ENCODE peak calls at places on chromosomes 12 and 14, in five cellular contexts. W, V, Q, H and C are unnamed samples.

GRCh38 chr12:93167841-93168492 is 209.8 kb upstream of the NUDT4 start:
- DNase-seq in W (no peak), V (peak; percentile 43), Q (peak; percentile 51), H (no peak), C (peak; percentile 77)

GRCh38 chr14:93538411-93538810 is 107.7 kb downstream of the UNC79 start:
- DNase-seq in W (no peak), V (peak; percentile 20), Q (peak; percentile 6), H (no peak), C (no peak)

GRCh38 chr12:27695556-27696292 is 523 bp upstream of the REP15 start:
- DNase-seq in W (no peak), V (peak; percentile 45), Q (no peak), H (no peak), C (no peak)

GRCh38 chr12:3722368-3722767 is 30.5 kb downstream of the CRACR2A start:
- DNase-seq in W (no peak), V (no peak), Q (no peak), H (no peak), C (no peak)

GRCh38 chr12:67925077-67925476 is 64.2 kb upstream of the IFNG-AS1 start:
- DNase-seq in W (no peak), V (peak; percentile 32), Q (peak; percentile 65), H (no peak), C (no peak)

GRCh38 chr12:26713885-26714383 is 119.1 kb downstream of the ITPR2 start:
- DNase-seq in W (no peak), V (no peak), Q (no peak), H (no peak), C (no peak)

GRCh38 chr14:74085047-74085637 is 386 bp downstream of the LIN52 start:
- DNase-seq in W (no peak), V (peak; percentile 21), Q (peak; percentile 62), H (no peak), C (peak; percentile 12)

GRCh38 chr14:95155044-95155443 is 2.3 kb downstream of the DICER1 start:
- DNase-seq in W (no peak), V (no peak), Q (no peak), H (no peak), C (no peak)

GRCh38 chr14:30966415-30967363 is 58.8 kb upstream of the AP4S1 start:
- DNase-seq in W (no peak), V (peak; percentile 98), Q (peak; percentile 65), H (no peak), C (no peak)

GRCh38 chr14:54085841-54086240 is 129.2 kb upstream of the BMP4 start:
- DNase-seq in W (no peak), V (no peak), Q (peak; percentile 68), H (no peak), C (no peak)

GRCh38 chr12:95976416-95976832 is 19.7 kb downstream of the HAL start:
- DNase-seq in W (no peak), V (peak; percentile 46), Q (peak; percentile 36), H (no peak), C (no peak)

GRCh38 chr12:80979251-80979650 is 41.5 kb upstream of the LIN7A start:
- DNase-seq in W (no peak), V (no peak), Q (no peak), H (no peak), C (peak; percentile 41)

GRCh38 chr14:52025310-52025709 is 36.0 kb downstream of the RTRAF start:
- DNase-seq in W (no peak), V (peak; percentile 79), Q (peak; percentile 98), H (no peak), C (no peak)

GRCh38 chr12:89024580-89024979 is 327.7 kb downstream of the DUSP6 start:
- DNase-seq in W (no peak), V (no peak), Q (no peak), H (no peak), C (no peak)

GRCh38 chr12:57553343-57554202 is 3.7 kb downstream of the KIF5A start:
- DNase-seq in W (no peak), V (no peak), Q (no peak), H (no peak), C (no peak)

GRCh38 chr14:105605501-105606304 is 79.3 kb downstream of the TMEM121 start:
- DNase-seq in W (no peak), V (no peak), Q (no peak), H (peak; percentile 55), C (no peak)

GRCh38 chr12:102917026-102917787 is at the start of gene PAH:
- DNase-seq in W (peak; percentile 6), V (no peak), Q (no peak), H (no peak), C (no peak)

GRCh38 chr12:52061470-52062166 is 8.2 kb upstream of the ATG101 start:
- DNase-seq in W (no peak), V (no peak), Q (no peak), H (no peak), C (no peak)

GRCh38 chr12:39224971-39225370 is 217.9 kb downstream of the KIF21A start:
- DNase-seq in W (no peak), V (no peak), Q (peak; percentile 19), H (no peak), C (no peak)

GRCh38 chr12:130044991-130045621 is 117.2 kb upstream of the FZD10 start:
- DNase-seq in W (no peak), V (no peak), Q (no peak), H (no peak), C (no peak)

GRCh38 chr14:21257395-21258193 is 11.6 kb downstream of the HNRNPC start:
- DNase-seq in W (no peak), V (no peak), Q (no peak), H (no peak), C (no peak)

GRCh38 chr12:107775093-107775721 is 703 bp downstream of the ASCL4 start:
- DNase-seq in W (no peak), V (no peak), Q (no peak), H (no peak), C (no peak)
- H3K27me3 ChIP-seq in W (peaks cover 20% of the 10 kb centered on the region), V (peaks cover 83% of the 10 kb centered on the region), Q (peaks cover 16% of the 10 kb centered on the region), H (no peaks in the 10 kb centered on the region), C (peaks cover 42% of the 10 kb centered on the region)

GRCh38 chr12:107847430-107847829 is 72.9 kb downstream of the ASCL4 start:
- DNase-seq in W (no peak), V (no peak), Q (peak; percentile 6), H (no peak), C (no peak)

GRCh38 chr12:107845226-107845979 is 70.9 kb downstream of the ASCL4 start:
- DNase-seq in W (no peak), V (no peak), Q (no peak), H (no peak), C (no peak)

GRCh38 chr12:107845980-107846659 is 71.6 kb downstream of the ASCL4 start:
- DNase-seq in W (no peak), V (no peak), Q (no peak), H (no peak), C (no peak)

GRCh38 chr12:107843351-107844311 is 69.1 kb downstream of the ASCL4 start:
- DNase-seq in W (no peak), V (no peak), Q (peak; percentile 12), H (no peak), C (no peak)

GRCh38 chr12:107844312-107844921 is 69.9 kb downstream of the ASCL4 start:
- DNase-seq in W (no peak), V (no peak), Q (peak; percentile 7), H (no peak), C (no peak)
- H3K27me3 ChIP-seq in W (peaks cover 8% of the 10 kb centered on the region), V (peaks cover 65% of the 10 kb centered on the region), Q (peaks cover 27% of the 10 kb centered on the region), H (peaks cover 8% of the 10 kb centered on the region), C (peaks cover 47% of the 10 kb centered on the region)

GRCh38 chr14:69571449-69571878 is 3.2 kb downstream of the CCDC177 start:
- DNase-seq in W (no peak), V (no peak), Q (no peak), H (no peak), C (no peak)

GRCh38 chr14:69569859-69570258 is 4.8 kb downstream of the CCDC177 start:
- DNase-seq in W (no peak), V (no peak), Q (no peak), H (no peak), C (no peak)

GRCh38 chr14:69570836-69571330 is 3.8 kb downstream of the CCDC177 start:
- DNase-seq in W (no peak), V (no peak), Q (no peak), H (no peak), C (no peak)

GRCh38 chr14:69571879-69572633 is 2.6 kb downstream of the CCDC177 start:
- DNase-seq in W (no peak), V (peak; percentile 33), Q (peak; percentile 9), H (no peak), C (peak; percentile 9)

DNA sequence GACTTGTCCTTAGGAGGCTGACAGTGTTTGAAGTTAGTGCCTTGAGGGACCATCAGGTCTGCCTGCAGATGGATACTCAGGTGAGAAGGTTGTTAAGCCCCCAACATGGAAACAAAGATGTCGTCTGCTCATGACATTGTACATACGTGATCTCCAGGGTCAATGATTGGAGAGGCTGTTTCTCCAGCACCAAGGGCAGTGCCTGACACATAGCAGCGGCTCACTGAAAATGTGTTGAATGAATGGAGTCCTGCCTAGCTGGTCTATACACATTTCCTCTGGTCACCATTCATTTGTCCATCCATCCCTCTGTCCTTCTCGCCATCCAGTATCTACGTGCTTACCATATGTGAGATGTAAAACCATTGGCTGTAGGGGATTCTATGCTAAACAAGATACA is 7.1 kb downstream of the CCDC177 start:
- DNase-seq in W (no peak), V (no peak), Q (no peak), H (no peak), C (no peak)
- H3K27me3 ChIP-seq in W (peaks cover 1% of the 10 kb centered on the region), V (peaks cover 79% of the 10 kb centered on the region), Q (peaks cover 34% of the 10 kb centered on the region), H (peaks cover 11% of the 10 kb centered on the region), C (peaks cover 59% of the 10 kb centered on the region)

DNA sequence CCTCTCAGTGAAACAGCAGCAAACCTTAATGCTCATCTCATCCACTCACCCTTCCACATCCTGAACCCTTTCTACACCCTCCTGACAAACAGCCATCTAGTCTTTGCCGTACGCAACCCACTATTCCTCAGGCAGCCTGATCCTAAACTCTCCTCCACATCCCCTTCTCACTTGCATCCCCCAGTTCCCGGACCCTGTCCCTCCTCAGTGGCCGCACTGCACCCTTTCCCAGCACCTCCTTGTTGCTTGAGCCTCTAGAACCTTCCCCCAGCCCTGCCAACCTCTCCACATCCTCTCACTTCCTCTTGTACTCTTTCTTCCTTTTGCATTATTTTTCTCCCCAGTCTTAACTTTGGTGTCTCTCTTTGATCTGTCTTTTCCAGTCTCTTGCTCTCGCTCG is 42.9 kb downstream of the IQSEC3 start:
- DNase-seq in W (no peak), V (no peak), Q (no peak), H (no peak), C (no peak)
- H3K27me3 ChIP-seq in W (no peaks in the 10 kb centered on the region), V (no peaks in the 10 kb centered on the region), Q (peaks cover 11% of the 10 kb centered on the region), H (no peaks in the 10 kb centered on the region), C (no peaks in the 10 kb centered on the region)

DNA sequence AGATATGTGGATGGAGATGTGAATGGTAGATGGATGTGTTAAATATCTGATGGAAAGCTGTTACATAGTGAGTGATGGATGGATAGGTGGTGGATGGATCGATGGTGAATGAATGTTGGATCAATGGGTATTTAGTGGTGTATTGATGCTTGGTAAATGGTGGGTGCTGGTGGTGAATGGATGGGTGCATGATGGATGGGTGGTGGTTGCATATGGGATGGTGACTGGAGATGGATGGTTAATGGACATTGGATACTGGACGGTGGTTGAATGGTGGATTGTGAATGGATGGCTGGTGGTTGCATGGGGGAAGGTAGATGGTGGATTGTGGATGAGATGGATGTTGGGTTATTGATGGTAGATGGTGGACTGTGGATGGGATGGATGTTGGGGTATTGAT is 2.1 kb upstream of the LBHD2 start:
- DNase-seq in W (no peak), V (no peak), Q (no peak), H (no peak), C (no peak)
- H3K27me3 ChIP-seq in W (no peaks in the 10 kb centered on the region), V (no peaks in the 10 kb centered on the region), Q (peaks cover 13% of the 10 kb centered on the region), H (no peaks in the 10 kb centered on the region), C (peaks cover 2% of the 10 kb centered on the region)